ENCODE peak calls at places on chromosomes 1 and 21, in six cellular contexts. C is HCT116, W is GM12878, X is K562, G is endothelial cell of umbilical vein, B is H1. A is an unnamed sample.

GRCh38 chr1:44515416-44515815 is 110.4 kb downstream of the RNF220 start:
- DNase-seq in B (no peak), G (no peak), W (no peak), C (no peak), X (no peak), A (no peak)

GRCh38 chr1:40218333-40218732 is 29.4 kb upstream of the TMCO2 start:
- DNase-seq in B (no peak), W (no peak), G (no peak), X (no peak), C (no peak), A (no peak)

GRCh38 chr1:235708390-235708962 is 58.9 kb upstream of the GNG4 start:
- DNase-seq in W (no peak), G (no peak), B (no peak), X (no peak), C (peak; percentile 79), A (no peak)

GRCh38 chr1:117611121-117611601 is 5.3 kb downstream of the TENT5C start:
- DNase-seq in W (no peak), B (no peak), G (no peak), X (peak; percentile 75), C (no peak), A (no peak)

GRCh38 chr1:33860671-33861070 is 3.2 kb upstream of the HMGB4 start:
- DNase-seq in X (no peak), B (no peak), C (no peak), W (no peak), G (no peak), A (no peak)

GRCh38 chr1:79928901-79929300 is 922.4 kb upstream of the ADGRL4 start:
- DNase-seq in B (no peak), C (no peak), G (no peak), W (no peak), X (no peak), A (no peak)

GRCh38 chr1:14320986-14321385 is 277.5 kb upstream of the KAZN start:
- DNase-seq in X (no peak), G (no peak), C (no peak), B (no peak), W (no peak), A (no peak)

GRCh38 chr1:2451744-2452582 is 24.1 kb upstream of the PLCH2 start:
- DNase-seq in W (no peak), X (no peak), B (no peak), C (no peak), G (peak; percentile 75), A (no peak)

GRCh38 chr1:19222979-19223824 is 13.1 kb upstream of the UBR4 start:
- DNase-seq in C (no peak), W (no peak), G (no peak), X (no peak), B (no peak), A (no peak)

GRCh38 chr1:60923287-60924110 is 158.9 kb upstream of the NFIA start:
- DNase-seq in B (no peak), G (peak; percentile 36), X (no peak), C (no peak), W (no peak), A (no peak)

GRCh38 chr21:20968391-20968790 is 29.8 kb upstream of the NCAM2 start:
- DNase-seq in X (no peak), G (no peak), B (no peak), C (no peak), W (no peak), A (no peak)

GRCh38 chr21:38496224-38496623 is 2.1 kb downstream of the ERG start:
- DNase-seq in B (no peak), W (no peak), C (no peak), X (no peak), G (peak; percentile 71), A (no peak)

GRCh38 chr1:30378991-30379581 is 344.3 kb downstream of the MATN1 start:
- DNase-seq in W (no peak), B (no peak), X (no peak), G (no peak), C (no peak), A (peak; percentile 47)

GRCh38 chr1:109501644-109502367 is 7.7 kb downstream of the AMIGO1 start:
- DNase-seq in G (no peak), W (no peak), C (no peak), B (no peak), X (peak; percentile 55), A (no peak)

GRCh38 chr1:67652800-67653199 is 32.2 kb upstream of the GADD45A start:
- DNase-seq in X (no peak), C (no peak), B (no peak), G (peak; percentile 53), W (no peak), A (no peak)

GRCh38 chr21:16002872-16003466 is 273.2 kb downstream of the USP25 start:
- DNase-seq in W (no peak), C (no peak), X (no peak), G (peak; percentile 59), B (no peak), A (no peak)

GRCh38 chr1:60564856-60565445 is 491.4 kb upstream of the C1orf87 start:
- DNase-seq in W (no peak), X (no peak), C (no peak), B (no peak), G (peak; percentile 44), A (no peak)

GRCh38 chr1:212615092-212615470 is 6.5 kb downstream of the ATF3 start:
- DNase-seq in B (no peak), C (no peak), X (no peak), W (no peak), G (no peak), A (no peak)

GRCh38 chr1:94955767-94956632 is 29.1 kb upstream of the CNN3 start:
- DNase-seq in X (no peak), W (no peak), C (no peak), G (peak; percentile 53), B (no peak), A (no peak)

GRCh38 chr1:59360170-59360569 is 63.3 kb downstream of the FGGY start:
- DNase-seq in X (no peak), B (no peak), C (no peak), G (no peak), W (no peak), A (no peak)

GRCh38 chr1:177954076-177954475 is 15.8 kb downstream of the SEC16B start:
- DNase-seq in W (no peak), B (no peak), X (no peak), C (no peak), G (no peak), A (no peak)

GRCh38 chr1:159972443-159973205 is 18.6 kb upstream of the SLAMF9 start:
- DNase-seq in G (no peak), X (no peak), W (no peak), C (no peak), B (no peak), A (no peak)

DNA sequence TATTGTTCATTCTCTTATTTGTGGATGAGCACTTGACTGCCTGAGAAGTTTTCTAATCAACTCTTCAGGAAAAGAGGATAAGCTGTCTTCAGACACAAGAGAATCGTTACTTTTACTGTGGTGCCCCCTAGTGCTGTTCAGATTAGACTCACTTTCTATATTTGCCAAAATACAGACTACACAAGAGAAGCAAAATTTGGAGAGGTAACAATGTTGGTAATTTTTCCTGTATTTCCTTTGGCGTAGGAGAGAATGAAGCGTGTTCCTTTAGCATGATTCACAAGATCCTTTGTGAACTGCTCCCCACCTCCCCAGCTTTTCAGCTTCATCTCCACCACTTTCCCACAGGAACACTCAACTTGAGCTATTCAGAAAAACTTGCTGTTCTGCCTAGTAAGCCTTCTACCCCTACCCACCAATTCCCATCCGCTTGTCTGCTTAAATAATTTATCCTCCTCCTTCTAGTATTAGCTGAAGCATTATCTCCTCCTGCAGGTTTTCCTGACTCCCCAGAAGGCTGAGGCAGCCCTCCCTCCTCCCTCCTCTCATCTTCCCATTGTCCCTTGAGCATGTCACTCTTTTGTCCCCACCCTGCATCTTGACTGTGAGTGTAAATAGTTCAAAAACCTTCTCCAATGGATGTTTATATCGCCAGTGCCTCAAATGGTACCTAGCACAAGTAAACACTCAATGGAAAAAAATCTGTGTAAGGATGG is 4.5 kb downstream of the TNFSF4 start:
- DNase-seq in X (peak; percentile 29), W (no peak), G (peak; percentile 90), B (no peak), C (peak; percentile 56), A (no peak)
- H3K9ac ChIP-seq in X (no peak overlapping the region), W (no peak overlapping the region), G (peak overlapping the region; percentile 96), B (no peak overlapping the region), C (no peak overlapping the region), A (no peak overlapping the region)

GRCh38 chr1:166920561-166921475 is 44.8 kb upstream of the TADA1 start:
- DNase-seq in G (no peak), X (no peak), C (no peak), W (no peak), B (peak; percentile 78), A (no peak)
- TF ChIP-seq EZH2 in G (peak; percentile 93), X (no peak), C (no peak), W (no peak), B (peak; percentile 62), A (peak; percentile 57)

GRCh38 chr1:173867753-173868265 is at the start of gene GAS5:
- DNase-seq in X (peak; percentile 97), G (peak; percentile 99), C (peak; percentile 99), B (peak; percentile 96), W (peak; percentile 99), A (peak; percentile 99)
- TF ChIP-seq POLR2AphosphoS5 in X (peak; percentile 100), G (peak; percentile 100), C (peak; percentile 100), B (peak; percentile 98), W (peak; percentile 100), A (peak; percentile 100)

GRCh38 chr1:220013497-220013896 is 32.8 kb downstream of the EPRS1 start:
- DNase-seq in B (no peak), W (no peak), C (no peak), X (no peak), G (no peak), A (no peak)
- H3K9ac ChIP-seq in B (no peak overlapping the region), W (no peak overlapping the region), C (no peak overlapping the region), X (no peak overlapping the region), G (no peak overlapping the region), A (no peak overlapping the region)

GRCh38 chr1:208243522-208243850 is 698 bp downstream of the PLXNA2 start:
- DNase-seq in W (no peak), C (no peak), B (peak; percentile 58), G (no peak), X (no peak), A (no peak)
- TF ChIP-seq EZH2 in W (peak; percentile 32), C (peak; percentile 71), B (peak; percentile 71), G (no peak), X (no peak), A (peak; percentile 82)

DNA sequence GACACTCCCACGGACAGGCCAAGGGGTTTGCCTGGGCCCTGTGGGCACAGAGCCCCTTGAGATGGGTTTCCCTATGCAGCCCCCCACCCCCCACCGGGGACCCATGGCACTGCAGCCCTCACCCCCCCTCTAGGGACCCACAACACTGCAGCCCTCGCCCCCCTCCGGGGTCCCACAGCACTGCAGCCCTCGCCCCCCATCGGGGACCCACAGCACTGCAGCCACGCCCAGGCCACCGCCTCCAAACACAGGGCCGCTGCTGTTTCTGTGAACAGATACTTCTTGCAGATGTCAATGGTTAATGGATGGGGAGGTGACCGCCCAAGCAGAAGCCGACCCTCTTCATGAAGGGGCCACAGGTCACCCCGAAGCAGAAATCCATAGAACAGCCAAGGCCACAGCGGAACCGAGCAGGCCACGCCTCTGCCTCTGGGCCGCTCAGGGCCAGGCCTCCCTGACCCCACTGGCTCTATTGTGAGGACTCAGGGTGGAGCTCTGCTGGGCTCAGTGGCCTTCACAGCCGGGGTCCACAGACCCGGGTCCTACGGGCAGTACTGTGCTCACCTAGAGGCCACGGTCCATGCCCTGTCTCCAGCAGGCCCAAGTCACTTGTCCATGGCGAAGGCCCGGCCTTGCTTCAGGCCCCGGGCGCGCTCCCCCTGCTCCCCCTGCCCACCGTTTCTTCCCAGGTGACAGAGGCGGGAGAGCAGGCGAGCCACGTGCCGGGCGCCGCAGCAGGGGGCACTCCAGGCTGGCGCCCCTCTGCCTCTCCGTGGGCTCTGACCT is 4.1 kb upstream of the POFUT2 start:
- DNase-seq in X (no peak), B (peak; percentile 61), W (no peak), G (no peak), C (no peak), A (no peak)
- TF ChIP-seq POLR2AphosphoS5 in X (no peak), B (no peak), W (no peak), G (no peak), C (no peak), A (no peak)